ENCODE peak calls at places on chromosomes 4 and X, in six cellular contexts. One of them, this sample, is unnamed.

GRCh38 chr4:54475546-54475945 is 182.2 kb upstream of the KIT start:
- DNase-seq in sigmoid colon: no peak
- DNase-seq in fibroblast of lung: peak; percentile 15
- DNase-seq in K562: no peak
- DNase-seq in MG63: no peak
- DNase-seq in effector memory CD8-positive, alpha-beta T cell: no peak
- DNase-seq in this sample: no peak

GRCh38 chrX:38225093-38225492 is 4.4 kb upstream of the SRPX start:
- DNase-seq in sigmoid colon: no peak
- DNase-seq in fibroblast of lung: peak; percentile 44
- DNase-seq in K562: no peak
- DNase-seq in MG63: no peak
- DNase-seq in effector memory CD8-positive, alpha-beta T cell: no peak
- DNase-seq in this sample: no peak

GRCh38 chr4:89708903-89709361 is 128.0 kb downstream of the SNCA start:
- DNase-seq in sigmoid colon: no peak
- DNase-seq in fibroblast of lung: peak; percentile 66
- DNase-seq in K562: no peak
- DNase-seq in MG63: no peak
- DNase-seq in effector memory CD8-positive, alpha-beta T cell: no peak
- DNase-seq in this sample: no peak

GRCh38 chrX:118847676-118848075 is 24.1 kb downstream of the ZCCHC12 start:
- DNase-seq in sigmoid colon: no peak
- DNase-seq in fibroblast of lung: peak; percentile 29
- DNase-seq in K562: peak; percentile 34
- DNase-seq in MG63: no peak
- DNase-seq in effector memory CD8-positive, alpha-beta T cell: peak; percentile 3
- DNase-seq in this sample: no peak

GRCh38 chr4:122928930-122929329 is 6.5 kb upstream of the NUDT6 start:
- DNase-seq in sigmoid colon: no peak
- DNase-seq in fibroblast of lung: no peak
- DNase-seq in K562: no peak
- DNase-seq in MG63: no peak
- DNase-seq in effector memory CD8-positive, alpha-beta T cell: no peak
- DNase-seq in this sample: no peak

GRCh38 chrX:123814343-123814742 is 45.5 kb upstream of the XIAP start:
- DNase-seq in sigmoid colon: no peak
- DNase-seq in fibroblast of lung: no peak
- DNase-seq in K562: no peak
- DNase-seq in MG63: peak; percentile 31
- DNase-seq in effector memory CD8-positive, alpha-beta T cell: no peak
- DNase-seq in this sample: no peak

GRCh38 chr4:102529977-102530376 is 28.8 kb downstream of the NFKB1 start:
- DNase-seq in sigmoid colon: no peak
- DNase-seq in fibroblast of lung: no peak
- DNase-seq in K562: no peak
- DNase-seq in MG63: no peak
- DNase-seq in effector memory CD8-positive, alpha-beta T cell: no peak
- DNase-seq in this sample: no peak

GRCh38 chr4:1233641-1234277 is 15.2 kb downstream of the CTBP1 start:
- DNase-seq in sigmoid colon: peak; percentile 89
- DNase-seq in fibroblast of lung: no peak
- DNase-seq in K562: no peak
- DNase-seq in MG63: no peak
- DNase-seq in effector memory CD8-positive, alpha-beta T cell: no peak
- DNase-seq in this sample: peak; percentile 65

GRCh38 chrX:69603566-69604194 is 12.2 kb upstream of the EDA start:
- DNase-seq in sigmoid colon: no peak
- DNase-seq in fibroblast of lung: no peak
- DNase-seq in K562: no peak
- DNase-seq in MG63: no peak
- DNase-seq in effector memory CD8-positive, alpha-beta T cell: no peak
- DNase-seq in this sample: no peak

GRCh38 chrX:44785652-44786051 is 58.2 kb upstream of the DUSP21 start:
- DNase-seq in sigmoid colon: no peak
- DNase-seq in fibroblast of lung: peak; percentile 90
- DNase-seq in K562: no peak
- DNase-seq in MG63: peak; percentile 82
- DNase-seq in effector memory CD8-positive, alpha-beta T cell: no peak
- DNase-seq in this sample: no peak

GRCh38 chr4:25258980-25259578 is 25.2 kb downstream of the PI4K2B start:
- DNase-seq in sigmoid colon: no peak
- DNase-seq in fibroblast of lung: peak; percentile 57
- DNase-seq in K562: no peak
- DNase-seq in MG63: no peak
- DNase-seq in effector memory CD8-positive, alpha-beta T cell: no peak
- DNase-seq in this sample: no peak

GRCh38 chr4:80619070-80619674 is 283.6 kb downstream of the CFAP299 start:
- DNase-seq in sigmoid colon: no peak
- DNase-seq in fibroblast of lung: peak; percentile 5
- DNase-seq in K562: no peak
- DNase-seq in MG63: no peak
- DNase-seq in effector memory CD8-positive, alpha-beta T cell: no peak
- DNase-seq in this sample: no peak

GRCh38 chrX:135015526-135016245 is 6.7 kb downstream of the RTL8B start:
- DNase-seq in sigmoid colon: no peak
- DNase-seq in fibroblast of lung: no peak
- DNase-seq in K562: no peak
- DNase-seq in MG63: no peak
- DNase-seq in effector memory CD8-positive, alpha-beta T cell: no peak
- DNase-seq in this sample: no peak

GRCh38 chr4:20544645-20545044 is 155.6 kb upstream of the PACRGL start:
- DNase-seq in sigmoid colon: no peak
- DNase-seq in fibroblast of lung: peak; percentile 41
- DNase-seq in K562: peak; percentile 10
- DNase-seq in MG63: no peak
- DNase-seq in effector memory CD8-positive, alpha-beta T cell: no peak
- DNase-seq in this sample: no peak

GRCh38 chr4:2913168-2913567 is 50.0 kb downstream of the NOP14 start:
- DNase-seq in sigmoid colon: no peak
- DNase-seq in fibroblast of lung: no peak
- DNase-seq in K562: no peak
- DNase-seq in MG63: no peak
- DNase-seq in effector memory CD8-positive, alpha-beta T cell: no peak
- DNase-seq in this sample: peak; percentile 52

GRCh38 chr4:6929735-6930464 is 20.3 kb downstream of the TBC1D14 start:
- DNase-seq in sigmoid colon: no peak
- DNase-seq in fibroblast of lung: no peak
- DNase-seq in K562: no peak
- DNase-seq in MG63: no peak
- DNase-seq in effector memory CD8-positive, alpha-beta T cell: no peak
- DNase-seq in this sample: peak; percentile 40

GRCh38 chr4:55635760-55636621 is at the start of gene NMU:
- DNase-seq in sigmoid colon: no peak
- DNase-seq in fibroblast of lung: peak; percentile 29
- DNase-seq in K562: peak; percentile 63
- DNase-seq in MG63: peak; percentile 58
- DNase-seq in effector memory CD8-positive, alpha-beta T cell: peak; percentile 35
- DNase-seq in this sample: peak; percentile 44

GRCh38 chr4:170089274-170089742 is 448 bp downstream of the AADAT start:
- DNase-seq in sigmoid colon: no peak
- DNase-seq in fibroblast of lung: peak; percentile 61
- DNase-seq in K562: no peak
- DNase-seq in MG63: peak; percentile 23
- DNase-seq in effector memory CD8-positive, alpha-beta T cell: no peak
- DNase-seq in this sample: no peak

GRCh38 chr4:77220841-77221613 is 64.0 kb downstream of the CCNG2 start:
- DNase-seq in sigmoid colon: no peak
- DNase-seq in fibroblast of lung: peak; percentile 78
- DNase-seq in K562: no peak
- DNase-seq in MG63: no peak
- DNase-seq in effector memory CD8-positive, alpha-beta T cell: no peak
- DNase-seq in this sample: peak; percentile 57

GRCh38 chr4:105171912-105172311 is 25.2 kb downstream of the TET2 start:
- DNase-seq in sigmoid colon: no peak
- DNase-seq in fibroblast of lung: no peak
- DNase-seq in K562: no peak
- DNase-seq in MG63: no peak
- DNase-seq in effector memory CD8-positive, alpha-beta T cell: no peak
- DNase-seq in this sample: no peak

GRCh38 chrX:141732031-141732430 is 33.5 kb upstream of the SPANXD start:
- DNase-seq in sigmoid colon: no peak
- DNase-seq in fibroblast of lung: no peak
- DNase-seq in K562: no peak
- DNase-seq in MG63: no peak
- DNase-seq in effector memory CD8-positive, alpha-beta T cell: no peak
- DNase-seq in this sample: no peak

GRCh38 chrX:39065051-39065871 is 264.0 kb downstream of the MID1IP1 start:
- DNase-seq in sigmoid colon: no peak
- DNase-seq in fibroblast of lung: no peak
- DNase-seq in K562: no peak
- DNase-seq in MG63: no peak
- DNase-seq in effector memory CD8-positive, alpha-beta T cell: no peak
- DNase-seq in this sample: no peak